ENCODE peak calls at places on chromosomes 2 and 18, in seven cellular contexts. One of them, this sample, is unnamed.
A peak's percentile ranks its signal among the peaks of the same experiment; 100 is the strongest.

GRCh38 chr18:77316013-77316412 is 66.4 kb downstream of the GALR1 start:
- DNase-seq in omental fat pad: no peak
- DNase-seq in HFF-Myc: no peak
- DNase-seq in uterus: no peak
- DNase-seq in neural progenitor cell: no peak
- DNase-seq in RWPE1: no peak
- DNase-seq in MM.1S: no peak
- DNase-seq in this sample: no peak

GRCh38 chr2:198017068-198017467 is 212.7 kb downstream of the PLCL1 start:
- DNase-seq in omental fat pad: no peak
- DNase-seq in HFF-Myc: no peak
- DNase-seq in uterus: no peak
- DNase-seq in neural progenitor cell: no peak
- DNase-seq in RWPE1: no peak
- DNase-seq in MM.1S: no peak
- DNase-seq in this sample: no peak

GRCh38 chr2:224449212-224450147 is 47.6 kb upstream of the FAM124B start:
- DNase-seq in omental fat pad: no peak
- DNase-seq in HFF-Myc: no peak
- DNase-seq in uterus: no peak
- DNase-seq in neural progenitor cell: no peak
- DNase-seq in RWPE1: peak; percentile 43
- DNase-seq in MM.1S: no peak
- DNase-seq in this sample: no peak

GRCh38 chr2:33946198-33946597 is 347.1 kb upstream of the FAM98A start:
- DNase-seq in omental fat pad: no peak
- DNase-seq in HFF-Myc: no peak
- DNase-seq in uterus: no peak
- DNase-seq in neural progenitor cell: no peak
- DNase-seq in RWPE1: no peak
- DNase-seq in MM.1S: no peak
- DNase-seq in this sample: no peak

GRCh38 chr2:66851449-66851872 is 416.5 kb downstream of the MEIS1 start:
- DNase-seq in omental fat pad: no peak
- DNase-seq in HFF-Myc: no peak
- DNase-seq in uterus: no peak
- DNase-seq in neural progenitor cell: no peak
- DNase-seq in RWPE1: no peak
- DNase-seq in MM.1S: no peak
- DNase-seq in this sample: no peak

GRCh38 chr2:24269270-24269669 is 91.1 kb downstream of the ITSN2 start:
- DNase-seq in omental fat pad: no peak
- DNase-seq in HFF-Myc: no peak
- DNase-seq in uterus: no peak
- DNase-seq in neural progenitor cell: no peak
- DNase-seq in RWPE1: peak; percentile 42
- DNase-seq in MM.1S: no peak
- DNase-seq in this sample: no peak

GRCh38 chr2:54228945-54229344 is 27.1 kb downstream of the TSPYL6 start:
- DNase-seq in omental fat pad: peak; percentile 35
- DNase-seq in HFF-Myc: no peak
- DNase-seq in uterus: no peak
- DNase-seq in neural progenitor cell: no peak
- DNase-seq in RWPE1: no peak
- DNase-seq in MM.1S: no peak
- DNase-seq in this sample: no peak

GRCh38 chr18:32271649-32272324 is 81.9 kb downstream of the MEP1B start:
- DNase-seq in omental fat pad: no peak
- DNase-seq in HFF-Myc: peak; percentile 6
- DNase-seq in uterus: no peak
- DNase-seq in neural progenitor cell: peak; percentile 61
- DNase-seq in RWPE1: peak; percentile 34
- DNase-seq in MM.1S: peak; percentile 40
- DNase-seq in this sample: no peak

GRCh38 chr2:190634381-190634780 is 14.5 kb upstream of the NAB1 start:
- DNase-seq in omental fat pad: no peak
- DNase-seq in HFF-Myc: no peak
- DNase-seq in uterus: no peak
- DNase-seq in neural progenitor cell: no peak
- DNase-seq in RWPE1: no peak
- DNase-seq in MM.1S: no peak
- DNase-seq in this sample: no peak

GRCh38 chr2:190637903-190638618 is 10.8 kb upstream of the NAB1 start:
- DNase-seq in omental fat pad: no peak
- DNase-seq in HFF-Myc: no peak
- DNase-seq in uterus: no peak
- DNase-seq in neural progenitor cell: no peak
- DNase-seq in RWPE1: no peak
- DNase-seq in MM.1S: no peak
- DNase-seq in this sample: no peak

GRCh38 chr2:190636362-190636761 is 12.5 kb upstream of the NAB1 start:
- DNase-seq in omental fat pad: no peak
- DNase-seq in HFF-Myc: no peak
- DNase-seq in uterus: no peak
- DNase-seq in neural progenitor cell: no peak
- DNase-seq in RWPE1: peak; percentile 76
- DNase-seq in MM.1S: no peak
- DNase-seq in this sample: no peak

GRCh38 chr2:190637331-190637734 is 11.6 kb upstream of the NAB1 start:
- DNase-seq in omental fat pad: no peak
- DNase-seq in HFF-Myc: no peak
- DNase-seq in uterus: no peak
- DNase-seq in neural progenitor cell: no peak
- DNase-seq in RWPE1: no peak
- DNase-seq in MM.1S: no peak
- DNase-seq in this sample: no peak

DNA sequence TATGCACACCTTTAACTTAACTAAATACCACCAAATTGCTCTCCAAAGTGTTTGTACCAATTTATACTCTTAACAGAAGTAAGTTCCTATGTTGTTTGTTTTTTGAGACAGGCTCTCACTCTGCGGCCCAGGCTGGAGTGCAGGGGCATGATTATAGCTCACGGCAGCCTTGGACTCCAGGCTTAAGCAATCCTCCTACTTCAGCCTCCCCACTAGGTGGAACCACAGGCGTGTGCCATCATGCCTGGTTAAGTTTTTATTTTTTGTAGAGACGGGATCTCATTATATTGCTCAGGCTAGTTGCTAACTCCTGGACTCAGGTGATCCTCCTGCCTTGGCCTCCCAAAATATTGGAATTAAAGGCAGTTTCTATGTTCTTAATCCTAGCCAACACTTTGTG is 13.1 kb upstream of the NAB1 start:
- DNase-seq in omental fat pad: no peak
- DNase-seq in HFF-Myc: no peak
- DNase-seq in uterus: no peak
- DNase-seq in neural progenitor cell: no peak
- DNase-seq in RWPE1: no peak
- DNase-seq in MM.1S: no peak
- DNase-seq in this sample: no peak
- TF ChIP-seq CTCF in omental fat pad: no peak
- TF ChIP-seq CTCF in HFF-Myc: peak; percentile 4
- TF ChIP-seq CTCF in uterus: no peak
- TF ChIP-seq CTCF in neural progenitor cell: no peak
- TF ChIP-seq CTCF in RWPE1: no peak
- TF ChIP-seq CTCF in MM.1S: no peak
- TF ChIP-seq CTCF in this sample: peak; percentile 49

DNA sequence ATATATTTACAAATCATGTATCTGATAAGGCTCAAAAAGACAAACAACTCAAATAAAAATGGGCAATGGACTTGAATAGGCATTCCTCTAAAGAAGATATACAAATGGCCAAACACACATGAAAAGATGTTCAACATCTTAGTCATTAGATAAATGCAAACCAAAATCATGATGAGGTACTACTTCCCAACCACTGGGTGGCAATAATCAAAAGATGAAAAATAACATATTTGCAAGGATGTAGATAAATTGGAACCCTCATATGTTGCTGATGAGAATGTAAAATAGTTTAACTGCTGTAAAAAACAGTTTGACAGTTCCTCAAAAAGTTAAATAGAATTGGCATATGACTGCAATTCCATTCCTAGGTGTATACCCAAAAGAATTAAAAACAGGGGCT is 132.3 kb downstream of the TTC32 start:
- DNase-seq in omental fat pad: no peak
- DNase-seq in HFF-Myc: no peak
- DNase-seq in uterus: no peak
- DNase-seq in neural progenitor cell: no peak
- DNase-seq in RWPE1: peak; percentile 39
- DNase-seq in MM.1S: no peak
- DNase-seq in this sample: no peak
- TF ChIP-seq CTCF in omental fat pad: no peak
- TF ChIP-seq CTCF in HFF-Myc: no peak
- TF ChIP-seq CTCF in uterus: no peak
- TF ChIP-seq CTCF in neural progenitor cell: no peak
- TF ChIP-seq CTCF in RWPE1: peak; percentile 34
- TF ChIP-seq CTCF in MM.1S: peak; percentile 22
- TF ChIP-seq CTCF in this sample: peak; percentile 71

DNA sequence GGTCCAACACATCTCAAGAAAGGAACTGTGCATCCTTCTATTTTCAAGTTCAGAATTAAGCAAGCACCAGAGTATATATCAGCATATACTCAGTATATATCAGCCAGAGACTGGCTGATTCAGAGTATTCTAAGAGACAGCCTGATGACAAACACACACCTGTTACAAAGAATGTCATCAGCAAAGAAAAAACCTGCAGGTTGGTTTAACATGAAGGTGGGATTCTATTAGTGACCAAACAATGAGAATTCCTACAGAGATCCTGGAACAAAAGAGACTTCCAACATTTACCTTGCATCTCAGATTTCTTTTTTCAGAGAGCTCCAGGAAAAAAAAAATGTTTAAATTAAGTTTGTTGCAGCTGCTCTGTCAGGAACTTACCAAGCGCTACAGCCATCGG is 218.0 kb downstream of the HNMT start:
- DNase-seq in omental fat pad: no peak
- DNase-seq in HFF-Myc: no peak
- DNase-seq in uterus: no peak
- DNase-seq in neural progenitor cell: no peak
- DNase-seq in RWPE1: no peak
- DNase-seq in MM.1S: no peak
- DNase-seq in this sample: no peak
- TF ChIP-seq CTCF in omental fat pad: no peak
- TF ChIP-seq CTCF in HFF-Myc: no peak
- TF ChIP-seq CTCF in uterus: no peak
- TF ChIP-seq CTCF in neural progenitor cell: no peak
- TF ChIP-seq CTCF in RWPE1: no peak
- TF ChIP-seq CTCF in MM.1S: no peak
- TF ChIP-seq CTCF in this sample: no peak

GRCh38 chr2:42051168-42052125 is 3.6 kb downstream of the PKDCC start:
- DNase-seq in omental fat pad: no peak
- DNase-seq in HFF-Myc: no peak
- DNase-seq in uterus: no peak
- DNase-seq in neural progenitor cell: peak; percentile 65
- DNase-seq in RWPE1: no peak
- DNase-seq in MM.1S: no peak
- DNase-seq in this sample: no peak
- TF ChIP-seq CTCF in omental fat pad: no peak
- TF ChIP-seq CTCF in HFF-Myc: no peak
- TF ChIP-seq CTCF in uterus: no peak
- TF ChIP-seq CTCF in neural progenitor cell: no peak
- TF ChIP-seq CTCF in RWPE1: no peak
- TF ChIP-seq CTCF in MM.1S: no peak
- TF ChIP-seq CTCF in this sample: no peak

GRCh38 chr18:69845588-69846506 is 101.8 kb downstream of the CD226 start:
- DNase-seq in omental fat pad: no peak
- DNase-seq in HFF-Myc: no peak
- DNase-seq in uterus: no peak
- DNase-seq in neural progenitor cell: no peak
- DNase-seq in RWPE1: no peak
- DNase-seq in MM.1S: no peak
- DNase-seq in this sample: no peak
- TF ChIP-seq CTCF in omental fat pad: no peak
- TF ChIP-seq CTCF in HFF-Myc: no peak
- TF ChIP-seq CTCF in uterus: no peak
- TF ChIP-seq CTCF in neural progenitor cell: no peak
- TF ChIP-seq CTCF in RWPE1: no peak
- TF ChIP-seq CTCF in MM.1S: no peak
- TF ChIP-seq CTCF in this sample: peak; percentile 47

GRCh38 chr2:201275991-201276390 is 15.7 kb downstream of the CASP8 start:
- DNase-seq in omental fat pad: no peak
- DNase-seq in HFF-Myc: no peak
- DNase-seq in uterus: no peak
- DNase-seq in neural progenitor cell: peak; percentile 52
- DNase-seq in RWPE1: no peak
- DNase-seq in MM.1S: no peak
- DNase-seq in this sample: no peak
- TF ChIP-seq CTCF in omental fat pad: no peak
- TF ChIP-seq CTCF in HFF-Myc: no peak
- TF ChIP-seq CTCF in uterus: no peak
- TF ChIP-seq CTCF in neural progenitor cell: peak; percentile 45
- TF ChIP-seq CTCF in RWPE1: no peak
- TF ChIP-seq CTCF in MM.1S: no peak
- TF ChIP-seq CTCF in this sample: no peak

GRCh38 chr2:219142329-219142728 is 18.3 kb downstream of the NHEJ1 start:
- DNase-seq in omental fat pad: no peak
- DNase-seq in HFF-Myc: peak; percentile 75
- DNase-seq in uterus: no peak
- DNase-seq in neural progenitor cell: no peak
- DNase-seq in RWPE1: peak; percentile 57
- DNase-seq in MM.1S: no peak
- DNase-seq in this sample: peak; percentile 93
- TF ChIP-seq CTCF in omental fat pad: no peak
- TF ChIP-seq CTCF in HFF-Myc: peak; percentile 48
- TF ChIP-seq CTCF in uterus: no peak
- TF ChIP-seq CTCF in neural progenitor cell: no peak
- TF ChIP-seq CTCF in RWPE1: no peak
- TF ChIP-seq CTCF in MM.1S: no peak
- TF ChIP-seq CTCF in this sample: peak; percentile 72

GRCh38 chr2:176774768-176775453 is 437.7 kb upstream of the HNRNPA3 start:
- DNase-seq in omental fat pad: no peak
- DNase-seq in HFF-Myc: no peak
- DNase-seq in uterus: no peak
- DNase-seq in neural progenitor cell: no peak
- DNase-seq in RWPE1: no peak
- DNase-seq in MM.1S: no peak
- DNase-seq in this sample: no peak

GRCh38 chr2:176784633-176785193 is 427.9 kb upstream of the HNRNPA3 start:
- DNase-seq in omental fat pad: no peak
- DNase-seq in HFF-Myc: no peak
- DNase-seq in uterus: no peak
- DNase-seq in neural progenitor cell: no peak
- DNase-seq in RWPE1: no peak
- DNase-seq in MM.1S: no peak
- DNase-seq in this sample: no peak

GRCh38 chr2:176781570-176782217 is 430.9 kb upstream of the HNRNPA3 start:
- DNase-seq in omental fat pad: no peak
- DNase-seq in HFF-Myc: no peak
- DNase-seq in uterus: no peak
- DNase-seq in neural progenitor cell: no peak
- DNase-seq in RWPE1: no peak
- DNase-seq in MM.1S: no peak
- DNase-seq in this sample: no peak

DNA sequence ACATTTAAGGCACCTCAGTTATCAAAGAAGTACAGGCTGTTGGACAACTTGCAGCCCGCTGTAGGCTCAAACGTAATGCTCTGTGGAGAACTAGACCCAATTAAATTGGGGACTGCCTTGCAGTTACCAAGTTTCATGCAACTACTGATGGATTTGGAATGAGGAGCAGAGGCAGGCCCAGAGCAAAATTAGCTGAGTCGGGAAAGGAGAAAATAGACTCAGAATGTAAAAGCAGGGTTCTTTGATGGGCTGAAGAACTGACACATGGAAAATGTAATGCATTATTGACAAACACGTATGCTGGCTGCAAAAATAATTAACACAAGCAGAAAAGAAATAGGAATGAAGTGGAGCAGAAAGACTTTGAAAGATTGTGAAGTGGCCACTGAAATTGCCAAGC is 432.7 kb upstream of the HNRNPA3 start:
- DNase-seq in omental fat pad: no peak
- DNase-seq in HFF-Myc: no peak
- DNase-seq in uterus: no peak
- DNase-seq in neural progenitor cell: no peak
- DNase-seq in RWPE1: no peak
- DNase-seq in MM.1S: no peak
- DNase-seq in this sample: no peak
- TF ChIP-seq CTCF in omental fat pad: no peak
- TF ChIP-seq CTCF in HFF-Myc: no peak
- TF ChIP-seq CTCF in uterus: no peak
- TF ChIP-seq CTCF in neural progenitor cell: no peak
- TF ChIP-seq CTCF in RWPE1: no peak
- TF ChIP-seq CTCF in MM.1S: no peak
- TF ChIP-seq CTCF in this sample: no peak